ENCODE peak calls at places on chromosome 4, in four cellular contexts. One of them, this sample, is unnamed.

GRCh38 chr4:77021614-77022089 is 54.1 kb downstream of the CCNI start:
- DNase-seq in omental fat pad: no peak
- DNase-seq in stimulated activated CD4-positive, alpha-beta T cell treated with anti-CD3 and anti-CD28 coated beads, Interleukin-4, amount 100 ng/mL, for 4 hours: no peak
- DNase-seq in NCI-H146: no peak
- DNase-seq in this sample: no peak

GRCh38 chr4:173498771-173499170 is 31.3 kb downstream of the HAND2 start:
- DNase-seq in omental fat pad: no peak
- DNase-seq in stimulated activated CD4-positive, alpha-beta T cell treated with anti-CD3 and anti-CD28 coated beads, Interleukin-4, amount 100 ng/mL, for 4 hours: no peak
- DNase-seq in NCI-H146: no peak
- DNase-seq in this sample: no peak

GRCh38 chr4:78018271-78019049 is 38.7 kb upstream of the FRAS1 start:
- DNase-seq in omental fat pad: no peak
- DNase-seq in NCI-H146: no peak
- DNase-seq in stimulated activated CD4-positive, alpha-beta T cell treated with anti-CD3 and anti-CD28 coated beads, Interleukin-4, amount 100 ng/mL, for 4 hours: no peak
- DNase-seq in this sample: no peak

GRCh38 chr4:16585053-16585452 is 313.4 kb downstream of the LDB2 start:
- DNase-seq in stimulated activated CD4-positive, alpha-beta T cell treated with anti-CD3 and anti-CD28 coated beads, Interleukin-4, amount 100 ng/mL, for 4 hours: no peak
- DNase-seq in NCI-H146: no peak
- DNase-seq in omental fat pad: no peak
- DNase-seq in this sample: no peak

GRCh38 chr4:148026022-148026421 is 294.1 kb downstream of the ARHGAP10 start:
- DNase-seq in NCI-H146: no peak
- DNase-seq in omental fat pad: no peak
- DNase-seq in stimulated activated CD4-positive, alpha-beta T cell treated with anti-CD3 and anti-CD28 coated beads, Interleukin-4, amount 100 ng/mL, for 4 hours: no peak
- DNase-seq in this sample: no peak

GRCh38 chr4:110236324-110236723 is 37.9 kb upstream of the ELOVL6 start:
- DNase-seq in omental fat pad: no peak
- DNase-seq in stimulated activated CD4-positive, alpha-beta T cell treated with anti-CD3 and anti-CD28 coated beads, Interleukin-4, amount 100 ng/mL, for 4 hours: no peak
- DNase-seq in NCI-H146: no peak
- DNase-seq in this sample: no peak

GRCh38 chr4:60805500-60806313 is 394.4 kb upstream of the ADGRL3 start:
- DNase-seq in stimulated activated CD4-positive, alpha-beta T cell treated with anti-CD3 and anti-CD28 coated beads, Interleukin-4, amount 100 ng/mL, for 4 hours: no peak
- DNase-seq in NCI-H146: peak; percentile 62
- DNase-seq in omental fat pad: no peak
- DNase-seq in this sample: no peak

GRCh38 chr4:133839326-133839725 is 362.3 kb downstream of the PABPC4L start:
- DNase-seq in omental fat pad: no peak
- DNase-seq in NCI-H146: no peak
- DNase-seq in stimulated activated CD4-positive, alpha-beta T cell treated with anti-CD3 and anti-CD28 coated beads, Interleukin-4, amount 100 ng/mL, for 4 hours: no peak
- DNase-seq in this sample: no peak

GRCh38 chr4:94545296-94545695 is 93.6 kb downstream of the PDLIM5 start:
- DNase-seq in NCI-H146: no peak
- DNase-seq in stimulated activated CD4-positive, alpha-beta T cell treated with anti-CD3 and anti-CD28 coated beads, Interleukin-4, amount 100 ng/mL, for 4 hours: no peak
- DNase-seq in omental fat pad: no peak
- DNase-seq in this sample: no peak

GRCh38 chr4:67568820-67569219 is 10.3 kb downstream of the STAP1 start:
- DNase-seq in omental fat pad: no peak
- DNase-seq in stimulated activated CD4-positive, alpha-beta T cell treated with anti-CD3 and anti-CD28 coated beads, Interleukin-4, amount 100 ng/mL, for 4 hours: no peak
- DNase-seq in NCI-H146: no peak
- DNase-seq in this sample: no peak

GRCh38 chr4:868421-868820 is 42.5 kb upstream of the CPLX1 start:
- DNase-seq in omental fat pad: no peak
- DNase-seq in NCI-H146: no peak
- DNase-seq in stimulated activated CD4-positive, alpha-beta T cell treated with anti-CD3 and anti-CD28 coated beads, Interleukin-4, amount 100 ng/mL, for 4 hours: no peak
- DNase-seq in this sample: no peak

GRCh38 chr4:53003959-53004358 is 141.8 kb downstream of the RASL11B start:
- DNase-seq in omental fat pad: no peak
- DNase-seq in NCI-H146: no peak
- DNase-seq in stimulated activated CD4-positive, alpha-beta T cell treated with anti-CD3 and anti-CD28 coated beads, Interleukin-4, amount 100 ng/mL, for 4 hours: no peak
- DNase-seq in this sample: no peak

GRCh38 chr4:40448875-40449274 is 113.7 kb downstream of the CHRNA9 start:
- DNase-seq in omental fat pad: no peak
- DNase-seq in NCI-H146: no peak
- DNase-seq in stimulated activated CD4-positive, alpha-beta T cell treated with anti-CD3 and anti-CD28 coated beads, Interleukin-4, amount 100 ng/mL, for 4 hours: no peak
- DNase-seq in this sample: no peak

This sample was measured in vagina.